ENCODE peak calls at places on chromosomes 2 and 18, in four cellular contexts. P, M, J and O are unnamed samples. For H3K4me1, the result is how much of the 10 kb centered on the place peaks cover.

GRCh38 chr2:26555246-26556133 is 77.6 kb upstream of the OTOF start:
- DNase-seq in P (no peak), M (no peak), J (no peak), O (no peak)

GRCh38 chr18:45962461-45962860 is 4.7 kb downstream of the EPG5 start:
- DNase-seq in P (no peak), M (no peak), J (no peak), O (no peak)

GRCh38 chr2:44829771-44830170 is 111.7 kb upstream of the SIX3 start:
- DNase-seq in P (no peak), M (no peak), J (no peak), O (no peak)

GRCh38 chr2:154846842-154847241 is 148.3 kb downstream of the KCNJ3 start:
- DNase-seq in P (no peak), M (no peak), J (no peak), O (no peak)

GRCh38 chr18:23994361-23994902 is 20.1 kb upstream of the TTC39C start:
- DNase-seq in P (no peak), M (peak), J (peak), O (no peak)

GRCh38 chr18:79934311-79935097 is 16.9 kb downstream of the SLC66A2 start:
- DNase-seq in P (peak), M (peak), J (no peak), O (peak)

GRCh38 chr2:106334802-106335201 is 133.4 kb downstream of the RGPD3 start:
- DNase-seq in P (no peak), M (no peak), J (no peak), O (no peak)

GRCh38 chr18:77271720-77272481 is 22.3 kb downstream of the GALR1 start:
- DNase-seq in P (no peak), M (no peak), J (no peak), O (no peak)

GRCh38 chr18:12060182-12060870 is 33.3 kb upstream of the ANKRD62 start:
- DNase-seq in P (no peak), M (no peak), J (no peak), O (no peak)

GRCh38 chr2:192828175-192828574 is 633.4 kb upstream of the TMEFF2 start:
- DNase-seq in P (no peak), M (no peak), J (no peak), O (no peak)

GRCh38 chr2:207450186-207450585 is 79.6 kb upstream of the CREB1 start:
- DNase-seq in P (no peak), M (no peak), J (no peak), O (no peak)

GRCh38 chr2:19217203-19217602 is 141.2 kb downstream of the OSR1 start:
- DNase-seq in P (no peak), M (no peak), J (no peak), O (no peak)

GRCh38 chr2:181440919-181441318 is 16.3 kb upstream of the ITGA4 start:
- DNase-seq in P (no peak), M (no peak), J (no peak), O (no peak)

GRCh38 chr18:65761636-65762310 is 11.0 kb downstream of the CDH7 start:
- DNase-seq in P (no peak), M (no peak), J (no peak), O (no peak)

GRCh38 chr2:235709124-235709813 is 215.4 kb downstream of the AGAP1 start:
- DNase-seq in P (peak), M (peak), J (no peak), O (no peak)

GRCh38 chr2:170313636-170314348 is 135.8 kb downstream of the MYO3B start:
- DNase-seq in P (no peak), M (no peak), J (no peak), O (no peak)

GRCh38 chr2:173568054-173568453 is 213.4 kb downstream of the CDCA7 start:
- DNase-seq in P (no peak), M (no peak), J (peak), O (no peak)

GRCh38 chr2:46552086-46552485 is 72.7 kb downstream of the TMEM247 start:
- DNase-seq in P (no peak), M (peak), J (no peak), O (no peak)

GRCh38 chr2:99158599-99158998 is 3.8 kb downstream of the LIPT1 start:
- DNase-seq in P (no peak), M (no peak), J (no peak), O (no peak)

GRCh38 chr18:56431551-56431950 is 206.8 kb downstream of the TXNL1 start:
- DNase-seq in P (no peak), M (no peak), J (no peak), O (no peak)

GRCh38 chr2:233265899-233266431 is 14.5 kb downstream of the ATG16L1 start:
- DNase-seq in P (no peak), M (no peak), J (no peak), O (no peak)

GRCh38 chr18:42174909-42175308 is 219.9 kb downstream of the PIK3C3 start:
- DNase-seq in P (no peak), M (no peak), J (peak), O (no peak)

GRCh38 chr18:43485565-43485964 is 208.3 kb upstream of the SYT4 start:
- DNase-seq in P (no peak), M (no peak), J (no peak), O (no peak)

GRCh38 chr18:2906522-2907458 is 60.0 kb downstream of the EMILIN2 start:
- DNase-seq in P (no peak), M (peak), J (peak), O (no peak)

GRCh38 chr2:177129610-177130009 is 83.0 kb upstream of the HNRNPA3 start:
- DNase-seq in P (no peak), M (no peak), J (no peak), O (no peak)

GRCh38 chr2:162677476-162677875 is 161.1 kb downstream of the KCNH7 start:
- DNase-seq in P (no peak), M (no peak), J (no peak), O (no peak)

GRCh38 chr2:15939854-15940660 is at the start of gene MYCN:
- DNase-seq in P (peak), M (no peak), J (peak), O (no peak)

GRCh38 chr2:181140414-181140813 is 160.0 kb downstream of the UBE2E3 start:
- DNase-seq in P (no peak), M (no peak), J (no peak), O (no peak)

GRCh38 chr2:182415771-182416170 is 11.1 kb downstream of the PDE1A start:
- DNase-seq in P (no peak), M (no peak), J (no peak), O (no peak)

GRCh38 chr2:147934881-147935280 is 85.7 kb downstream of the ORC4 start:
- DNase-seq in P (no peak), M (no peak), J (no peak), O (no peak)

GRCh38 chr2:98508690-98509054 is 64.0 kb downstream of the INPP4A start:
- DNase-seq in P (peak), M (peak), J (no peak), O (peak)

GRCh38 chr2:230865324-230865765 is 603 bp downstream of the ITM2C start:
- DNase-seq in P (no peak), M (no peak), J (peak), O (no peak)

GRCh38 chr2:45435316-45435715 is 175.8 kb downstream of the SRBD1 start:
- DNase-seq in P (no peak), M (no peak), J (no peak), O (no peak)

GRCh38 chr2:64626963-64627760 is 26.6 kb downstream of the SERTAD2 start:
- DNase-seq in P (no peak), M (no peak), J (peak), O (no peak)

GRCh38 chr2:109497447-109497846 is 116.3 kb downstream of the SEPTIN10 start:
- DNase-seq in P (peak), M (no peak), J (no peak), O (no peak)

GRCh38 chr2:1979569-1979968 is 235.3 kb upstream of the PXDN start:
- DNase-seq in P (no peak), M (no peak), J (no peak), O (no peak)

GRCh38 chr2:1977655-1978054 is 233.3 kb upstream of the PXDN start:
- DNase-seq in P (no peak), M (no peak), J (no peak), O (no peak)

GRCh38 chr2:1981421-1981820 is 237.1 kb upstream of the PXDN start:
- DNase-seq in P (no peak), M (no peak), J (no peak), O (no peak)

GRCh38 chr2:1976725-1977416 is 232.6 kb upstream of the PXDN start:
- DNase-seq in P (no peak), M (no peak), J (no peak), O (no peak)

GRCh38 chr2:1979101-1979500 is 234.8 kb upstream of the PXDN start:
- DNase-seq in P (no peak), M (no peak), J (no peak), O (no peak)
- H3K4me3 ChIP-seq in P (no peak), M (no peak), J (no peak), O (no peak)

DNA sequence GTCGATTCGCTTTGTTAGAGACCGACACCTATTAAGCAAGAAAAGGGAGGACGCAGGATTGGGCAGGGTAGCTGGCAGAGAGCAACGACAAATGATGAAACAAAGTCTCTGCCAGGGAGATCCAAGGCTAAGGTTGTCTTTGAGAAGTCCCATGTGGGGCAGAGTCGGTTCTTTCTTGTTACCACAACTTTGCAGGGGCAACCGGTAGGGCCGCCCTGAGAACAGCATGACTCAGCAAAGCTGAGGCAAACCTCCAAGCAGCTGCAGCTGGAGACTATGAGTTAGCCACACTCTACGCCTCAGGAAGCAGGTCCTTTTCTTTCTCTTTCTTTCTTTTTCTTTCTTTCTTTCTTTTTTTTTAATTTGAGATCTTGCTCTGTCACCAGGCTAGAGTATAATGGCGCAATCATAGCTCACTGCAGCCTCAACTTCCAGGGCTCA is 452.3 kb upstream of the ID2 start:
- DNase-seq in P (peak), M (peak), J (peak), O (peak)
- TF ChIP-seq CTCF in P (no peak), M (no peak), J (no peak), O (no peak)

GRCh38 chr2:142980246-142981068 is 103.0 kb downstream of the KYNU start:
- DNase-seq in P (no peak), M (no peak), J (peak), O (no peak)
- H3K4me1 ChIP-seq in P (under half), M (under half), J (under half), O (under half)

GRCh38 chr2:196592331-196592911 is 47.1 kb upstream of the CCDC150 start:
- DNase-seq in P (no peak), M (peak), J (no peak), O (no peak)

GRCh38 chr2:196594158-196594557 is 45.4 kb upstream of the CCDC150 start:
- DNase-seq in P (no peak), M (no peak), J (no peak), O (no peak)

GRCh38 chr2:196591004-196591403 is 48.5 kb upstream of the CCDC150 start:
- DNase-seq in P (no peak), M (no peak), J (no peak), O (no peak)

GRCh38 chr2:196591621-196592022 is 47.9 kb upstream of the CCDC150 start:
- DNase-seq in P (no peak), M (no peak), J (no peak), O (no peak)

DNA sequence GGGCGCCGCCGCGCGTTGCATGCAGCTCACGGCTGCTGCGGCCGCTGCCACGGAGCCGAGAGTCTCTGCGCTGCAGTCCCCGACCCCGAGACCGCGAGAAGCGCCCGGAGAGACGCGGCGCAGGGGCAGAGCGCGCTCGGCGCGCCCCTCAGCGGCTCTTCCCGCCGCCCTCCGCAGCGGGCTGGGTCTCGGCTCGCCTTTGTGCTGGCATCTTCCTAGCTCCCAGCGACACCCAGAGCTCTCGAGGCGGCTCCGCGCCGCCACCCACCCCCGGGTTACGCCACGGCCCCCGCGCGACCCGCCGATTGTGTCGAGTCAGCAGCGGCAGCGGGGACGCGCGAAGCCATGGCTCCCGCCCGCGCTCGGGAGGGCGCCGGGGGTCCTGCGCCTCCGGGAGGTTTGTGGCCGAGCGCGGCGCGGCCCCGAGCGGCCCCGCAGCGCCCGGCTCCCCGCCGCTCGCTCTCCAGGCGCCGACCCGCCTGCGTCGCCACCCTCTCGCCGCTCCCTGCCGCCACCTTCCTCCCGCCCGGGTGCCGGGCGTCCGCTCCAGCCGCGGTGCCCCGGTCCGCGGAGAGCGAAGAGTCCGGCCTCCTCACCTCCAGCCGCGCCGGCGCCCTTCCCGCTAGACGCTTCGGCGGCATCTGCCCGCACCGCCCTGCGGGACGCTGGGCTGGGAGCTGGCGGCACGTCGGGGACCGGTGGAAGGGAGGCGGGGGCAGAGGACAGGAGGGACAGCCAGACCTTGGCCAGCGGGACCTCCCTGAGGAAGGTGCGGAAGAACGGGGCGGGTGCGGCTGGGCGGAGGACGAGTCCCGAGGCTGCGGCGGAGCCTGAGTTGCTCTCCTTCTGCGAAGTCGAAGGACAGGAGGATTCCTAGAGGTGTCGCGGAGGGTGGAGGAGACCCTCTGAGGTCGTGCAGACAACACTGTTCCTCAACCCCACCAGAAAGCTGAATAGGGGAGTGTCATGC is 46.3 kb upstream of the CCDC150 start:
- DNase-seq in P (no peak), M (peak), J (peak), O (no peak)
- H3K4me3 ChIP-seq in P (peak), M (peak), J (peak), O (peak)